ENCODE peak calls at places on chromosomes 7 and 10, in five cellular contexts. B, K, R, Z and T are unnamed samples.

GRCh38 chr10:71863203-71863602 is 12.2 kb upstream of the PSAP start:
- DNase-seq in B (no peak), K (no peak), R (peak; percentile 54), Z (no peak), T (no peak)

GRCh38 chr10:7887417-7887816 is 69.1 kb downstream of the TAF3 start:
- DNase-seq in B (no peak), K (no peak), R (peak; percentile 82), Z (peak; percentile 29), T (no peak)

GRCh38 chr7:50795253-50795652 is 12.6 kb upstream of the GRB10 start:
- DNase-seq in B (no peak), K (no peak), R (no peak), Z (no peak), T (no peak)

GRCh38 chr10:6563075-6563474 is 17.0 kb downstream of the PRKCQ start:
- DNase-seq in B (peak; percentile 5), K (no peak), R (no peak), Z (no peak), T (no peak)

GRCh38 chr7:218896-219580 is 26.7 kb downstream of the FAM20C start:
- DNase-seq in B (no peak), K (no peak), R (no peak), Z (no peak), T (no peak)

GRCh38 chr7:130995252-130996081 is 261.5 kb upstream of the KLF14 start:
- DNase-seq in B (no peak), K (no peak), R (no peak), Z (peak; percentile 22), T (no peak)

GRCh38 chr10:22580711-22581110 is 133.7 kb downstream of the PIP4K2A start:
- DNase-seq in B (no peak), K (no peak), R (no peak), Z (no peak), T (no peak)

GRCh38 chr10:113055458-113055857 is 105.4 kb downstream of the TCF7L2 start:
- DNase-seq in B (no peak), K (no peak), R (no peak), Z (no peak), T (no peak)

GRCh38 chr7:23434147-23434676 is 36.1 kb downstream of the IGF2BP3 start:
- DNase-seq in B (no peak), K (no peak), R (no peak), Z (no peak), T (no peak)

GRCh38 chr7:50956522-50957155 is 173.9 kb upstream of the GRB10 start:
- DNase-seq in B (no peak), K (no peak), R (no peak), Z (no peak), T (no peak)

GRCh38 chr7:81676105-81676811 is 93.6 kb downstream of the HGF start:
- DNase-seq in B (no peak), K (no peak), R (no peak), Z (no peak), T (no peak)

GRCh38 chr7:27176343-27176731 is 2.2 kb upstream of the HOXA10 start:
- DNase-seq in B (peak; percentile 12), K (peak; percentile 55), R (no peak), Z (no peak), T (no peak)

GRCh38 chr10:77493851-77494788 is 143.5 kb downstream of the KCNMA1 start:
- DNase-seq in B (peak; percentile 72), K (no peak), R (peak; percentile 54), Z (peak; percentile 36), T (no peak)

GRCh38 chr7:55249332-55249731 is 115.8 kb upstream of the LANCL2 start:
- DNase-seq in B (no peak), K (no peak), R (no peak), Z (peak; percentile 32), T (no peak)

GRCh38 chr10:130812381-130813148 is 499.0 kb downstream of the TCERG1L start:
- DNase-seq in B (no peak), K (no peak), R (no peak), Z (no peak), T (no peak)

GRCh38 chr7:52842192-52842900 is 193.1 kb upstream of the POM121L12 start:
- DNase-seq in B (no peak), K (no peak), R (no peak), Z (no peak), T (no peak)

GRCh38 chr10:52578871-52579405 is 193.6 kb downstream of the MBL2 start:
- DNase-seq in B (no peak), K (no peak), R (peak; percentile 77), Z (no peak), T (no peak)

GRCh38 chr10:21705828-21706176 is 171.8 kb downstream of the MLLT10 start:
- DNase-seq in B (peak; percentile 15), K (no peak), R (no peak), Z (no peak), T (no peak)

GRCh38 chr10:70323697-70324340 is 40.0 kb upstream of the NPFFR1 start:
- DNase-seq in B (peak; percentile 69), K (no peak), R (no peak), Z (no peak), T (no peak)
- TF ChIP-seq CTCF in B (peak; percentile 71), K (no peak), R (no peak), Z (no peak), T (no peak)

GRCh38 chr7:151425670-151426075 is 14.3 kb downstream of the CRYGN start:
- DNase-seq in B (no peak), K (no peak), R (peak; percentile 91), Z (peak; percentile 34), T (no peak)
- H3K4me1 ChIP-seq in B (peaks cover 25% of the 10 kb centered on the region), K (no peaks in the 10 kb centered on the region), R (peaks cover 39% of the 10 kb centered on the region), Z (peaks cover 23% of the 10 kb centered on the region), T (peaks cover 53% of the 10 kb centered on the region)

GRCh38 chr7:70693690-70694356 is 438.1 kb upstream of the GALNT17 start:
- DNase-seq in B (peak; percentile 80), K (peak; percentile 95), R (peak; percentile 44), Z (peak; percentile 90), T (no peak)
- H3K27ac ChIP-seq in B (no peak overlapping the region), K (peak overlapping the region; percentile 81), R (no peak overlapping the region), Z (peak overlapping the region; percentile 80), T (peak overlapping the region; percentile 87)

DNA sequence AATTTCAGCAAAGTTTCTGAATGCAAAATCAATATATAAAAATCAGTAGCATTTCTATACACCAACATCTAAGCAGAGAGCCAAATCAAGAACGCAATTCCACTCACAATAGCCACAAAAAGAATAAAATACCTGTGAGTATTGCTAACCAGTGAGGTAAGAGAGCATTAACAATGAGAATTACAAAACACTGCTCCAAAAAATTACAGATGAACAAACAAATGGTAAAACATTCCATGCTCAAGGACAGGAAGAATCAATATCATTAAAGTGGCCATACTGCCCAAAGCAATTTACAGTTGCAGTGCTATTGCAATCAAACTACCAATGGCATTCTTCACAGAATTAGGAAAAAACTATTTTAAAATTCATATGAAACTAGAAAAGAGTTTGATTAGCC is 61.5 kb downstream of the HECTD2 start:
- DNase-seq in B (no peak), K (no peak), R (no peak), Z (no peak), T (no peak)
- TF ChIP-seq CTCF in B (no peak), K (no peak), R (no peak), Z (no peak), T (no peak)

GRCh38 chr10:90986136-90986760 is 65.4 kb upstream of the ANKRD1 start:
- DNase-seq in B (no peak), K (no peak), R (no peak), Z (no peak), T (no peak)
- H3K4me1 ChIP-seq in B (no peaks in the 10 kb centered on the region), K (peaks cover 15% of the 10 kb centered on the region), R (no peaks in the 10 kb centered on the region), Z (no peaks in the 10 kb centered on the region), T (no peaks in the 10 kb centered on the region)

GRCh38 chr7:100476903-100477870 is 1.8 kb downstream of the TSC22D4 start:
- DNase-seq in B (peak; percentile 69), K (no peak), R (no peak), Z (no peak), T (no peak)

GRCh38 chr7:100478966-100479660 is at the start of gene TSC22D4:
- DNase-seq in B (peak; percentile 93), K (peak; percentile 98), R (peak; percentile 92), Z (peak; percentile 94), T (peak; percentile 92)

GRCh38 chr7:100475549-100475948 is 3.5 kb downstream of the TSC22D4 start:
- DNase-seq in B (no peak), K (peak; percentile 67), R (no peak), Z (peak; percentile 58), T (no peak)

GRCh38 chr7:100477871-100478248 is 1.2 kb downstream of the TSC22D4 start:
- DNase-seq in B (no peak), K (peak; percentile 61), R (no peak), Z (no peak), T (no peak)

DNA sequence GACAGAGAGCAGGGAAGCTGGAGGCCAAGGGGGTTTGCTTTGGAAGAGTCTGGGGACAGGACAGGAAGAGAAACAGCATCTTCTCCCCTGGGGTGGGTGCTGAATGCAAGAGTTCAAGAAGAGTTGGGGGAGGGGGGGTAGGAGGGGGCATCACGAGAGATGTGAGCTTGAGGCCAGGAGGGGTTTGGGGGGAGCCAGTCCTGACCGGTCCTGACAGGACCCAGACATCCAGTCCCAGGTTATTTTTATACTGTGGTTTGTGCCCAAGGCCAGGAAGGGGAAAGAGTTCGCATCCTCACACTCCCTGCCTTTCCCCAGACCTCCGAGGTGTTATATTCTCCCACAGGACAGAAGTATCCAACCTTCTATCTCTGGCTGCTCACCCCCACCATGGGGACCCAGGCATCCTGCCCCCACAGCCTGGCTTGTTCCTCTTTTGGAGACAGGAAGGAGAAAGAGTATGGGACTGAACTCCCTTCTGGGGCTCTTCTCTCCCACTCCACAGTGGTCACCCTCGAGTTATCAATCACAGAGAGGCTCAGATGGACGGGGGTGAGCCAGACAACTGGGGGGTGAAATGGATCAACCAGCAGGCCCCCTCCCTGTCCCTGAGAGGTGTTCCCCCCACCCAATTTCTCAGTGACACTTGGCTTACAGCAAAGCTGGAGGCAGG is 2.8 kb downstream of the TSC22D4 start:
- DNase-seq in B (no peak), K (no peak), R (no peak), Z (no peak), T (no peak)
- H3K27ac ChIP-seq in B (no peak overlapping the region), K (no peak overlapping the region), R (peak overlapping the region; percentile 24), Z (peak overlapping the region; percentile 73), T (peak overlapping the region; percentile 44)

GRCh38 chr7:37491919-37492694 is 43.4 kb upstream of the ELMO1 start:
- DNase-seq in B (peak; percentile 94), K (no peak), R (no peak), Z (peak; percentile 56), T (no peak)
- TF ChIP-seq CTCF in B (peak; percentile 94), K (no peak), R (no peak), Z (peak; percentile 55), T (no peak)

GRCh38 chr7:100220833-100221718 is 1.3 kb downstream of the PVRIG start:
- DNase-seq in B (no peak), K (no peak), R (no peak), Z (no peak), T (no peak)
- H3K4me1 ChIP-seq in B (no peaks in the 10 kb centered on the region), K (peaks cover 2% of the 10 kb centered on the region), R (no peaks in the 10 kb centered on the region), Z (no peaks in the 10 kb centered on the region), T (no peaks in the 10 kb centered on the region)